ENCODE peak calls at places on chromosomes 13 and 19, in nine cellular contexts. U is heart right ventricle; Z is CD8-positive, alpha-beta T cell; B is tibial nerve; D is uterus; G is CD4-positive, alpha-beta T cell; A is AG10803; F is thoracic aorta; W is neural progenitor cell. P is an unnamed sample.

GRCh38 chr13:21475115-21475514 is 16.0 kb upstream of the ZDHHC20 start:
- DNase-seq in W (no peak), U (no peak), Z (no peak), B (no peak), F (no peak), G (no peak), D (no peak), A (no peak), P (no peak)

GRCh38 chr13:26923824-26924605 is 163.4 kb upstream of the GPR12 start:
- DNase-seq in Z (no peak), U (no peak), F (no peak), W (no peak), A (peak), B (no peak), G (no peak), D (no peak), P (no peak)

GRCh38 chr13:75762066-75762937 is 126.2 kb downstream of the LMO7 start:
- DNase-seq in G (no peak), W (no peak), Z (no peak), B (no peak), A (no peak), U (no peak), F (no peak), D (no peak), P (no peak)

GRCh38 chr13:112545866-112546265 is 42.1 kb downstream of the TUBGCP3 start:
- DNase-seq in G (no peak), W (no peak), F (no peak), Z (no peak), B (no peak), D (no peak), A (peak), U (no peak), P (no peak)

GRCh38 chr13:31908696-31909386 is 122.7 kb upstream of the FRY start:
- DNase-seq in D (no peak), A (peak), G (no peak), Z (no peak), U (no peak), W (no peak), B (no peak), F (no peak), P (no peak)

GRCh38 chr19:4707956-4708650 is 15.5 kb downstream of the DPP9 start:
- DNase-seq in W (no peak), B (no peak), G (no peak), F (no peak), U (peak), D (peak), Z (no peak), A (peak), P (peak)

GRCh38 chr13:40408602-40409001 is 257.8 kb downstream of the FOXO1 start:
- DNase-seq in G (no peak), D (no peak), A (peak), U (no peak), F (no peak), B (no peak), W (no peak), Z (no peak), P (no peak)

GRCh38 chr19:34353546-34353945 is 11.4 kb upstream of the GPI start:
- DNase-seq in U (no peak), Z (no peak), F (no peak), A (no peak), W (no peak), D (no peak), B (no peak), G (no peak), P (no peak)

GRCh38 chr19:32201661-32202060 is 143.7 kb upstream of the ZNF507 start:
- DNase-seq in Z (no peak), U (no peak), F (no peak), B (no peak), G (no peak), A (no peak), W (peak), D (no peak), P (no peak)

GRCh38 chr19:11722414-11722813 is 16.3 kb downstream of the ZNF823 start:
- DNase-seq in W (no peak), U (no peak), F (no peak), G (no peak), D (no peak), B (no peak), Z (no peak), A (no peak), P (no peak)

GRCh38 chr19:51259348-51260245 is 8.7 kb downstream of the SIGLECL1 start:
- DNase-seq in D (no peak), F (no peak), U (no peak), A (peak), W (peak), Z (peak), B (peak), G (peak), P (no peak)

GRCh38 chr13:20494656-20495055 is 31.0 kb downstream of the CRYL1 start:
- DNase-seq in A (no peak), D (no peak), B (no peak), U (no peak), G (no peak), Z (no peak), W (no peak), F (no peak), P (no peak)

GRCh38 chr13:77056382-77056781 is 29.4 kb upstream of the FBXL3 start:
- DNase-seq in G (no peak), U (no peak), A (no peak), Z (no peak), B (no peak), W (no peak), F (no peak), D (no peak), P (no peak)

GRCh38 chr13:48626077-48626449 is 27.7 kb upstream of the CYSLTR2 start:
- DNase-seq in F (no peak), U (no peak), A (no peak), Z (no peak), W (no peak), D (peak), B (no peak), G (no peak), P (no peak)

DNA sequence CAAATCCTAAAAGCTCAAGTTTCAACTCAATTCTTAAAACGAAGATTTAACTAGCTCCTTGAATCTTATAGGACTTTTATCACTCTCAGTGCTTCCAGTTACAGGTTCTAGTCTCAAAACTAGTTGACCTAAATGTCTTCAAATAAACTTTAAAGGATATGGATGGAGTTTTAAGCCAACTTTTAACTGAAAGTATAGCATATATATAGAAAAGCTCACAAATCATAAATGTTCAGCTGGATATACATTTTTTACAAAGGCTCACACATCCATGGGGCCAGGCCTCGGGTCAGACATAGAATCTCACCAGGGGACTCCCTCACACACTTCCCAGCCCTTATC is 47.1 kb upstream of the ARHGEF7 start:
- DNase-seq in U (no peak), W (no peak), B (no peak), D (no peak), Z (no peak), G (no peak), F (no peak), A (no peak), P (no peak)
- TF ChIP-seq CTCF in U (no peak), W (no peak), B (no peak), D (no peak), Z (peak), G (no peak), F (no peak), A (no peak), P (no peak)

DNA sequence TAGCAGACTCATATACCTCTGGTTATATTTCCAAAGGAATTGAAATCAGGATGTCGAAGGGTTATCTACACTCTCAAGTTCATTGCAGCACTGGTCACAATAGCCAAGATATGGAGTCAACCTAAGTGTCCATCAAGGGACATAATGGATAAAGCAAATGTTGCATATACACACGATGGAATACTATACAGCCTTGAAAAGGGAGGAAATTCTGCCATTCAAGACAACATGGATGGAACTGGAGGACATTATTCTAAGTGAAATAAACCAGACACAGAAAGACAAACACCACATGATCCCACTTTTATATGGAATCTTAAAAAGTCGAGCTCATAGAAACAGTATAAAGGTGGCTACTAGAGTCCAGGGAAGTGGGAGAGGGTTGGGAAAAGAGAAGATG is 13.6 kb upstream of the ERCC1 start:
- DNase-seq in W (no peak), F (no peak), G (no peak), U (no peak), D (no peak), A (no peak), B (no peak), Z (no peak), P (no peak)
- TF ChIP-seq CTCF in W (no peak), F (no peak), G (no peak), U (no peak), D (no peak), A (no peak), B (no peak), Z (no peak), P (no peak)

GRCh38 chr19:15075801-15076200 is 6.2 kb upstream of the OR1I1 start:
- DNase-seq in W (no peak), G (no peak), U (no peak), D (no peak), F (no peak), A (no peak), Z (no peak), B (no peak), P (no peak)

GRCh38 chr19:15074371-15074770 is 7.6 kb upstream of the OR1I1 start:
- DNase-seq in G (no peak), W (no peak), D (no peak), B (no peak), U (no peak), F (no peak), Z (no peak), A (no peak), P (no peak)

GRCh38 chr19:15072930-15073647 is 8.9 kb upstream of the OR1I1 start:
- DNase-seq in W (peak), U (no peak), B (no peak), G (no peak), D (no peak), Z (no peak), A (no peak), F (no peak), P (no peak)
- TF ChIP-seq CTCF in W (no peak), U (no peak), B (no peak), G (no peak), D (no peak), Z (no peak), A (no peak), F (no peak), P (no peak)

DNA sequence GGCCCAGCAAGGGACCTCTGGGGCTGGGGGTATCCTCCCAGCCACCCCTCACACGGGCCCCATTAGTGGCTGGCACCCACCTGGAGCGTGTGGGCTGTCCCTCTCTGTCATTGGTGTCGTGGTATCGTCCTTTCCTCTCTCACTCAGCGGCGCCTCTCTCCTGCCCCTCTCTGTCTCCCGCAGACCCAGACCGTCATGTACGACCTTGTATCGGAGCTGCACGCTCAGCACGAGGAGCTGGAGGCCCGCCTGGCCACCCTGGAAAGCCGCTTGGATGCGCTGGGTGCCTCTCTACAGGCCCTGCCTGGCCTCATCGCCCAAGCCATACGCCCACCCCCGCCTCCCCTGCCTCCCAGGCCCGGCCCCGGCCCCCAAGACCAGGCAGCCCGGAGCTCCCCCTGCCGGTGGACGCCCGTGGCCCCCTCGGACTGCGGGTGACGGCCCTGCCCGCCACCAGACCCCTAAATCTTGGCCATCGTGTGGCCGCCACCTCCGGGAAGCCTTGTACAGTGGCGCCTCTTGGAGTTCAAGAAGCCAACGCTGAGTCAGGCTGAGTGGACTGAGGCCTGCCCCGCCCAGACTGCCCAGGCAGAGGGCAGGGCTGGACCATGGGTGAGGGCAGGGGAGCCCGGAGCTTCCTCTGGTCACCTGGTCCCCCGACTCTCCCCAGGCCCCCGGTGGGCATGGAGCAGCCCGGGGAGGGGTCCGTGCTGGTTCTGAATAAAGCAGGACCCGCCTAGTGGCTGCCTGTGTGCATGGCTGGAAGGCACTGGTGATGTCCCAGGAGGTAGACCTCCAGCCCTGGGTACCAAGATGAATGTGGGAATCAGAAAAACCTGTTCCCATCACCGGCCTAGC is 9.8 kb upstream of the ARRDC2 start:
- DNase-seq in A (no peak), Z (no peak), F (no peak), U (no peak), D (no peak), W (peak), G (no peak), B (no peak), P (peak)
- TF ChIP-seq CTCF in A (peak), Z (no peak), F (no peak), U (peak), D (no peak), W (peak), G (peak), B (peak), P (no peak)

DNA sequence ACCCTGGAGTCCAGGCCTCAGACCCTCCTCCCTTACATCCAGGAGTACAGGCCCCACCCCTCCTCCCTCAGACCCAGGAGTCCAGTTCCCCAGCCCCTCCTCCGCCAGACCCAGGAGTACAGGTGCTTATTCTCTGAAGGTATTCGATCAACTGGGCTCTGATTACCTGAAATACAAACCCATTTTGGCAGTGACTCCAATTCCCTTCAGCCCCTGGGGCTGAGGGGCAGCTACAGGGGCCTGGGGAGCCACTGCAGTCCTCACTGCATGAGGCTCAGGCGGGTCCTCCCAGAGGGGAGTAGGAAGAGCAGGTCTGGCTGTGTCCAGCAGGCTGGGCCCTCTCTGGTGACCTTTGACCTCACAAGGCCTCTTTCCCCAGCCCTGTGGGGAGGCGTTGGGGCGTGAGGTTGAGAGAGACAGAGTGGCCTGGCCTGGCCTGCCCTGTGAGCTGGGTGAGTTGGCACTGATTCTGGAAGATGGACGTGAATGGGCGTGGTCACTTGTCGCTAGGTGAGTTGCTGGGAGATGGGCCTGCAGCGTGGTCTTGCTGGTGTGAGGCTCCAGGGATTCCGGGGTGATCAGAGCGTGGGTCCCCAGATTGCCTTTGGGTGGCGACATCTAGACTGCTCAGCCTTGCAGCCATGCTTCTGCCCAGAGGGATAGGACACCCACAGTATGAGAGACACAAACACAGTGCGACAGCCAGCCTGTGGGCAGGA is 3.1 kb downstream of the BCAT2 start:
- DNase-seq in B (no peak), A (no peak), U (no peak), G (no peak), Z (no peak), D (no peak), F (no peak), W (peak), P (no peak)
- TF ChIP-seq CTCF in B (no peak), A (no peak), U (no peak), G (no peak), Z (no peak), D (no peak), F (no peak), W (peak), P (no peak)

GRCh38 chr13:25214371-25215252 is 42.5 kb upstream of the AMER2 start:
- DNase-seq in B (peak), Z (no peak), G (no peak), D (no peak), W (no peak), U (peak), F (no peak), A (peak), P (no peak)
- TF ChIP-seq CTCF in B (no peak), Z (no peak), G (no peak), D (no peak), W (no peak), U (no peak), F (no peak), A (peak), P (no peak)

GRCh38 chr19:2611483-2612464 is 90.7 kb downstream of the GNG7 start:
- DNase-seq in B (no peak), Z (no peak), G (no peak), F (no peak), W (no peak), A (no peak), U (no peak), D (no peak), P (no peak)
- TF ChIP-seq CTCF in B (no peak), Z (peak), G (peak), F (no peak), W (no peak), A (no peak), U (no peak), D (no peak), P (no peak)

GRCh38 chr13:47126432-47126831 is 229.6 kb upstream of the HTR2A start:
- DNase-seq in D (no peak), Z (no peak), B (no peak), U (no peak), A (peak), W (no peak), G (no peak), F (no peak), P (no peak)
- TF ChIP-seq CTCF in D (no peak), Z (no peak), B (no peak), U (no peak), A (peak), W (peak), G (no peak), F (no peak), P (no peak)